ENCODE peak calls at places on chromosomes 12 and 14, in four cellular contexts. D is astrocyte of the spinal cord; U is astrocyte of the cerebellum; A is CD4-positive, CD25-positive, alpha-beta regulatory T cell. P is an unnamed sample.
A peak's percentile ranks its signal among the peaks of the same experiment; 100 is the strongest.

GRCh38 chr12:89949457-89950195 is 241.0 kb upstream of the ATP2B1 start:
- DNase-seq in D (peak; percentile 92), U (peak; percentile 78), A (peak; percentile 51), P (peak; percentile 67)

GRCh38 chr12:130162771-130163460 is 652 bp downstream of the FZD10 start:
- DNase-seq in A (no peak), D (no peak), U (no peak), P (no peak)

GRCh38 chr12:89756100-89756637 is 47.5 kb upstream of the ATP2B1 start:
- DNase-seq in D (no peak), U (no peak), A (no peak), P (no peak)

GRCh38 chr12:124379938-124380754 is 85.3 kb downstream of the RFLNA start:
- DNase-seq in A (no peak), D (peak; percentile 93), U (peak; percentile 82), P (peak; percentile 67)

GRCh38 chr12:105935981-105936380 is 202.8 kb downstream of the NUAK1 start:
- DNase-seq in D (peak; percentile 65), U (no peak), A (no peak), P (peak; percentile 31)

GRCh38 chr12:45789025-45789424 is 59.5 kb downstream of the ARID2 start:
- DNase-seq in U (no peak), A (no peak), D (peak; percentile 13), P (peak; percentile 69)

GRCh38 chr12:6821674-6822433 is at the start of gene GPR162:
- DNase-seq in A (no peak), U (no peak), D (peak; percentile 60), P (no peak)

GRCh38 chr12:116542345-116542950 is 16.7 kb upstream of the MAP1LC3B2 start:
- DNase-seq in U (no peak), D (no peak), A (no peak), P (no peak)

GRCh38 chr12:109267361-109267760 is 41.7 kb downstream of the FOXN4 start:
- DNase-seq in D (no peak), A (no peak), U (no peak), P (no peak)

GRCh38 chr14:63717704-63718103 is 10.2 kb downstream of the SGPP1 start:
- DNase-seq in U (no peak), D (peak; percentile 36), A (no peak), P (no peak)

GRCh38 chr14:33790996-33791395 is 159.9 kb downstream of the EGLN3 start:
- DNase-seq in A (no peak), D (no peak), U (no peak), P (no peak)

GRCh38 chr14:63204407-63205280 is at the start of gene RHOJ:
- DNase-seq in D (peak; percentile 39), U (no peak), A (no peak), P (no peak)

GRCh38 chr14:52266179-52266578 is 1.3 kb upstream of the PTGDR start:
- DNase-seq in A (no peak), U (peak; percentile 42), D (peak; percentile 66), P (peak; percentile 96)

GRCh38 chr12:19779393-19780056 is 340.2 kb downstream of the AEBP2 start:
- DNase-seq in A (no peak), D (peak; percentile 48), U (no peak), P (no peak)

GRCh38 chr12:119050663-119051062 is 69.3 kb downstream of the SRRM4 start:
- DNase-seq in D (no peak), U (no peak), A (no peak), P (no peak)

GRCh38 chr14:90109858-90110257 is 48.1 kb downstream of the KCNK13 start:
- DNase-seq in D (no peak), A (no peak), U (no peak), P (no peak)

GRCh38 chr14:44759263-44759662 is 202.5 kb downstream of the KLHL28 start:
- DNase-seq in U (no peak), A (no peak), D (no peak), P (no peak)

GRCh38 chr14:96051642-96052540 is 12.7 kb downstream of the C14orf132 start:
- DNase-seq in D (no peak), U (no peak), A (no peak), P (no peak)

GRCh38 chr14:24861083-24861630 is 188.8 kb downstream of the STXBP6 start:
- DNase-seq in U (peak; percentile 90), D (peak; percentile 85), A (no peak), P (no peak)

GRCh38 chr12:31477669-31478068 is 113.3 kb downstream of the DENND5B start:
- DNase-seq in U (no peak), A (no peak), D (no peak), P (no peak)

GRCh38 chr12:101698782-101699347 is 1.4 kb downstream of the CHPT1 start:
- DNase-seq in A (no peak), U (no peak), D (peak; percentile 29), P (no peak)

GRCh38 chr12:79300199-79300568 is 390.6 kb downstream of the PAWR start:
- DNase-seq in A (no peak), D (peak; percentile 41), U (no peak), P (peak; percentile 78)

GRCh38 chr12:7373226-7373625 is 69.4 kb downstream of the ACSM4 start:
- DNase-seq in U (no peak), A (no peak), D (no peak), P (no peak)

GRCh38 chr12:48818831-48819590 is 715 bp downstream of the CACNB3 start:
- DNase-seq in A (no peak), D (no peak), U (no peak), P (no peak)

GRCh38 chr12:59151243-59151642 is 230.9 kb upstream of the LRIG3 start:
- DNase-seq in U (no peak), A (no peak), D (peak; percentile 25), P (no peak)

GRCh38 chr12:2719405-2719804 is 75.4 kb upstream of the FKBP4 start:
- DNase-seq in D (no peak), A (no peak), U (no peak), P (no peak)

DNA sequence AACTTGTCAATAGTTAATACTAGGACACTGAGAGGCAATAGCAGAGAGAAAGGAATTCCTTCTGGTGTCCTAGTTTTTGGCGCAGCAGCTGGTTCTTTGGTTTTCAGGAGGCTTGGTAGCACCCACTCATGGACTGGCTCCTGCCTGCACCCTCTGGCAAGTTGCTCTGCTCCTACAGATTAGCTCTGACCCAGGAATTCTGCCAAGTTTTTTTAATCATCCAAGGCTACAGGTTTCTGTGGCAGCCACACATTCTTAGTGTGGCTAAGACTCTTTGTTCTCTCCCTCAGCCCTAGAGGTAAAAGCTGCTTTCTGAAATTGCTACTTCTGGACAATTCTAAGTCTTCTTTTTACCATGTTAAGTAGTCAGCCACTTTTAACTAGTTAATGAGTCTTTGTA is 72.0 kb upstream of the FKBP4 start:
- DNase-seq in A (no peak), D (no peak), U (no peak), P (no peak)
- H3K4me3 ChIP-seq in A (no peak overlapping the region), D (no peak overlapping the region), U (no peak overlapping the region), P (no peak overlapping the region)

DNA sequence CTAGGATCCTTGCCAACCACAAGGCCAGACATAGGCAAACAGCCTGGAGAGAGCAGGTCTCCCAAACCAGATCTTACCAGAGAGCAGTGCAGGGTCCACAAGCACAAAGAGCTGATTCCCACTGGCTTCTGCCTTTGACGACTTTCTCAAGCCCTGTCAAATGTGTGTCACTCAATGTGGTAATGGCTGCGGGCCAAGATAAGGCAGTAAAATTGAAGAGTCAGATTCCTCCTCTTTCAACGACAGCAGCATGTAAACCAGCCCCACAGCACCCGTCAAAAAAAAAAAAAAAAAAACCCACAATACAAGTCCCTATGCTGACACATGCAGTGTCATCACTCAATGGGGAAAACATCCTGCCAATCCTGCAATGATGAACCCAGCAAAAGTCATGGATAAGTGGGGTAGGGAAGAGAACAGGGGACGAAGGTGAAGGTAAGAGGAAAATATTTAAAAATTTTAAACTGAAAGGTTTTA is at the start of gene STON2:
- DNase-seq in D (peak; percentile 75), A (no peak), U (peak; percentile 55), P (peak; percentile 71)
- H3K4me3 ChIP-seq in D (no peak within 1 kb of the TSS), A (no peak within 1 kb of the TSS), U (no peak within 1 kb of the TSS), P (no peak within 1 kb of the TSS)

GRCh38 chr14:104436741-104437701 is 142.5 kb upstream of the C14orf180 start:
- DNase-seq in D (no peak), U (no peak), A (no peak), P (no peak)
- H3K4me3 ChIP-seq in D (no peak overlapping the region), U (no peak overlapping the region), A (no peak overlapping the region), P (no peak overlapping the region)

GRCh38 chr14:92103363-92103762 is 3.0 kb downstream of the ATXN3 start:
- DNase-seq in D (no peak), U (no peak), A (no peak), P (no peak)

GRCh38 chr14:92106095-92106937 is at the start of gene ATXN3:
- DNase-seq in U (peak; percentile 98), D (peak; percentile 98), A (peak; percentile 94), P (peak; percentile 98)

GRCh38 chr14:92108345-92109254 is 2.2 kb upstream of the ATXN3 start:
- DNase-seq in A (peak; percentile 17), U (no peak), D (no peak), P (no peak)

GRCh38 chr14:92105845-92106094 is 612 bp downstream of the ATXN3 start:
- DNase-seq in U (no peak), A (no peak), D (no peak), P (no peak)

DNA sequence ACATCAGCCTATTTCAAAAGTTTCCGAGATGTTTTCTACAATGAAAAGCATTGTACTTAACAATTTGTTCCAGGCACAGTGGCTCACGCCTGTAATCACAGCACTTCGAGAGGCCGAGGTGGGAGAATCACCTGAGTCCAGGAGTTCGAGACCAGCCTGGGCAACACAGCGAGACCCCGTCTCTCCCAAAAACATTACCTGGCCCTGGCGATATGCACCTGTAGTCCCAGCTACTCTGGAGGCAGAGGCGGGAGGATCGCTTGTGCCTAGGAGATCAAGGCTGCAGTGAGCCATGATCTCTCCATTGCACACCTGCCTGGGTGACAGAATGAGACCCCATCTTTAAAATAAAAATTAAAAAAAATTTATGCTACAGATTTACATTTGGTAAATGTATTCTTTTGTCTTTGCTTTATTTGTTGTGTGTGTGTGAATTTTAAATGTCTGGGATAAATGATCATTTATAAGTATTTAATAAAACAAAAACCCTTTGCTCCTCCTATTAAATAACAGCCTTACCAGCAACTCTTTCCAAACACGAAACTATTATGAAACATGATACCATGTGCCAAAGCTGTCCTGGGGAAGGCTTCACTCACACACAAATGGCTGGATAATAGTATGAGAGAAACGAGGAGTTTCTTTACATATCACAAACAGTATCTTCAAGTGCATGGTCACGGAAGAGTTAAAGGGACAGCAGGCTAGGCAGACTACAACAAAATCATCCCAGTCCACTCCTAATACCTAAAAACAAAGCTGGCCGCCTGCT is 1.1 kb downstream of the ATXN3 start:
- DNase-seq in U (no peak), A (no peak), D (no peak), P (peak; percentile 7)
- H3K4me3 ChIP-seq in U (peak overlapping the region; percentile 95), A (peak overlapping the region; percentile 97), D (peak overlapping the region; percentile 94), P (peak overlapping the region; percentile 89)